ENCODE peak calls at places on chromosome 14, in ten cellular contexts. One of them, this sample, is unnamed.

GRCh38 chr14:105473677-105474477 is 744 bp upstream of the CRIP2 start:
- DNase-seq in right lobe of liver: peak; percentile 88
- DNase-seq in psoas muscle: peak; percentile 86
- DNase-seq in SW 1271: peak; percentile 55
- DNase-seq in NCI-H748 treated with DMSO at 0.1 percent for 48 hours: peak; percentile 71
- DNase-seq in epithelial cell of esophagus: peak; percentile 82
- DNase-seq in astrocyte of the cerebellum: peak; percentile 74
- DNase-seq in foreskin fibroblast: peak; percentile 47
- DNase-seq in stimulated activated CD4-positive, alpha-beta T cell treated with anti-CD3 and anti-CD28 coated beads, Interleukin-1b, Interleukin-23, amount 100 ng/mL, for 24 hours: no peak
- DNase-seq in IMR-90: peak; percentile 78
- DNase-seq in this sample: peak; percentile 81

GRCh38 chr14:86799244-86799647 is 1193.7 kb downstream of the GALC start:
- DNase-seq in right lobe of liver: no peak
- DNase-seq in psoas muscle: no peak
- DNase-seq in SW 1271: peak; percentile 46
- DNase-seq in NCI-H748 treated with DMSO at 0.1 percent for 48 hours: no peak
- DNase-seq in epithelial cell of esophagus: peak; percentile 92
- DNase-seq in astrocyte of the cerebellum: peak; percentile 74
- DNase-seq in foreskin fibroblast: peak; percentile 94
- DNase-seq in stimulated activated CD4-positive, alpha-beta T cell treated with anti-CD3 and anti-CD28 coated beads, Interleukin-1b, Interleukin-23, amount 100 ng/mL, for 24 hours: no peak
- DNase-seq in IMR-90: peak; percentile 98
- DNase-seq in this sample: peak; percentile 27

GRCh38 chr14:104149617-104150141 is 11.3 kb downstream of the KIF26A start:
- DNase-seq in right lobe of liver: peak; percentile 59
- DNase-seq in psoas muscle: peak; percentile 12
- DNase-seq in SW 1271: peak; percentile 16
- DNase-seq in NCI-H748 treated with DMSO at 0.1 percent for 48 hours: no peak
- DNase-seq in epithelial cell of esophagus: no peak
- DNase-seq in astrocyte of the cerebellum: peak; percentile 24
- DNase-seq in foreskin fibroblast: no peak
- DNase-seq in stimulated activated CD4-positive, alpha-beta T cell treated with anti-CD3 and anti-CD28 coated beads, Interleukin-1b, Interleukin-23, amount 100 ng/mL, for 24 hours: no peak
- DNase-seq in IMR-90: no peak
- DNase-seq in this sample: no peak

GRCh38 chr14:31208546-31209424 is 1.2 kb upstream of the HECTD1 start:
- DNase-seq in right lobe of liver: no peak
- DNase-seq in psoas muscle: no peak
- DNase-seq in SW 1271: no peak
- DNase-seq in NCI-H748 treated with DMSO at 0.1 percent for 48 hours: no peak
- DNase-seq in epithelial cell of esophagus: no peak
- DNase-seq in astrocyte of the cerebellum: no peak
- DNase-seq in foreskin fibroblast: no peak
- DNase-seq in stimulated activated CD4-positive, alpha-beta T cell treated with anti-CD3 and anti-CD28 coated beads, Interleukin-1b, Interleukin-23, amount 100 ng/mL, for 24 hours: peak; percentile 28
- DNase-seq in IMR-90: no peak
- DNase-seq in this sample: no peak

GRCh38 chr14:70934084-70934483 is 26.8 kb downstream of the PCNX1 start:
- DNase-seq in right lobe of liver: no peak
- DNase-seq in psoas muscle: no peak
- DNase-seq in SW 1271: no peak
- DNase-seq in NCI-H748 treated with DMSO at 0.1 percent for 48 hours: no peak
- DNase-seq in epithelial cell of esophagus: peak; percentile 49
- DNase-seq in astrocyte of the cerebellum: no peak
- DNase-seq in foreskin fibroblast: peak; percentile 22
- DNase-seq in stimulated activated CD4-positive, alpha-beta T cell treated with anti-CD3 and anti-CD28 coated beads, Interleukin-1b, Interleukin-23, amount 100 ng/mL, for 24 hours: no peak
- DNase-seq in IMR-90: peak; percentile 20
- DNase-seq in this sample: no peak

GRCh38 chr14:80776186-80776585 is 165.4 kb downstream of the CEP128 start:
- DNase-seq in right lobe of liver: no peak
- DNase-seq in psoas muscle: no peak
- DNase-seq in SW 1271: no peak
- DNase-seq in NCI-H748 treated with DMSO at 0.1 percent for 48 hours: no peak
- DNase-seq in epithelial cell of esophagus: no peak
- DNase-seq in astrocyte of the cerebellum: no peak
- DNase-seq in foreskin fibroblast: no peak
- DNase-seq in stimulated activated CD4-positive, alpha-beta T cell treated with anti-CD3 and anti-CD28 coated beads, Interleukin-1b, Interleukin-23, amount 100 ng/mL, for 24 hours: no peak
- DNase-seq in IMR-90: no peak
- DNase-seq in this sample: no peak

GRCh38 chr14:103547941-103548462 is 14.5 kb downstream of the BAG5 start:
- DNase-seq in right lobe of liver: no peak
- DNase-seq in psoas muscle: peak; percentile 14
- DNase-seq in SW 1271: no peak
- DNase-seq in NCI-H748 treated with DMSO at 0.1 percent for 48 hours: no peak
- DNase-seq in epithelial cell of esophagus: no peak
- DNase-seq in astrocyte of the cerebellum: no peak
- DNase-seq in foreskin fibroblast: no peak
- DNase-seq in stimulated activated CD4-positive, alpha-beta T cell treated with anti-CD3 and anti-CD28 coated beads, Interleukin-1b, Interleukin-23, amount 100 ng/mL, for 24 hours: no peak
- DNase-seq in IMR-90: no peak
- DNase-seq in this sample: no peak

GRCh38 chr14:35339761-35340406 is 47.7 kb downstream of the PSMA6 start:
- DNase-seq in right lobe of liver: no peak
- DNase-seq in psoas muscle: no peak
- DNase-seq in SW 1271: no peak
- DNase-seq in NCI-H748 treated with DMSO at 0.1 percent for 48 hours: no peak
- DNase-seq in epithelial cell of esophagus: no peak
- DNase-seq in astrocyte of the cerebellum: no peak
- DNase-seq in foreskin fibroblast: no peak
- DNase-seq in stimulated activated CD4-positive, alpha-beta T cell treated with anti-CD3 and anti-CD28 coated beads, Interleukin-1b, Interleukin-23, amount 100 ng/mL, for 24 hours: no peak
- DNase-seq in IMR-90: no peak
- DNase-seq in this sample: no peak

GRCh38 chr14:52351191-52351560 is 37.1 kb downstream of the PTGER2 start:
- DNase-seq in right lobe of liver: no peak
- DNase-seq in psoas muscle: no peak
- DNase-seq in SW 1271: no peak
- DNase-seq in NCI-H748 treated with DMSO at 0.1 percent for 48 hours: no peak
- DNase-seq in epithelial cell of esophagus: no peak
- DNase-seq in astrocyte of the cerebellum: no peak
- DNase-seq in foreskin fibroblast: no peak
- DNase-seq in stimulated activated CD4-positive, alpha-beta T cell treated with anti-CD3 and anti-CD28 coated beads, Interleukin-1b, Interleukin-23, amount 100 ng/mL, for 24 hours: no peak
- DNase-seq in IMR-90: peak; percentile 57
- DNase-seq in this sample: no peak

GRCh38 chr14:58540693-58541092 is 97.1 kb upstream of the DACT1 start:
- DNase-seq in right lobe of liver: no peak
- DNase-seq in psoas muscle: no peak
- DNase-seq in SW 1271: no peak
- DNase-seq in NCI-H748 treated with DMSO at 0.1 percent for 48 hours: no peak
- DNase-seq in epithelial cell of esophagus: no peak
- DNase-seq in astrocyte of the cerebellum: no peak
- DNase-seq in foreskin fibroblast: no peak
- DNase-seq in stimulated activated CD4-positive, alpha-beta T cell treated with anti-CD3 and anti-CD28 coated beads, Interleukin-1b, Interleukin-23, amount 100 ng/mL, for 24 hours: no peak
- DNase-seq in IMR-90: peak; percentile 64
- DNase-seq in this sample: no peak

GRCh38 chr14:52391866-52392600 is 77.9 kb downstream of the PTGER2 start:
- DNase-seq in right lobe of liver: no peak
- DNase-seq in psoas muscle: no peak
- DNase-seq in SW 1271: no peak
- DNase-seq in NCI-H748 treated with DMSO at 0.1 percent for 48 hours: no peak
- DNase-seq in epithelial cell of esophagus: no peak
- DNase-seq in astrocyte of the cerebellum: peak; percentile 75
- DNase-seq in foreskin fibroblast: peak; percentile 85
- DNase-seq in stimulated activated CD4-positive, alpha-beta T cell treated with anti-CD3 and anti-CD28 coated beads, Interleukin-1b, Interleukin-23, amount 100 ng/mL, for 24 hours: no peak
- DNase-seq in IMR-90: peak; percentile 48
- DNase-seq in this sample: no peak

GRCh38 chr14:104665663-104666522 is 23.5 kb upstream of the INF2 start:
- DNase-seq in right lobe of liver: peak; percentile 61
- DNase-seq in psoas muscle: no peak
- DNase-seq in SW 1271: no peak
- DNase-seq in NCI-H748 treated with DMSO at 0.1 percent for 48 hours: no peak
- DNase-seq in epithelial cell of esophagus: peak; percentile 36
- DNase-seq in astrocyte of the cerebellum: no peak
- DNase-seq in foreskin fibroblast: no peak
- DNase-seq in stimulated activated CD4-positive, alpha-beta T cell treated with anti-CD3 and anti-CD28 coated beads, Interleukin-1b, Interleukin-23, amount 100 ng/mL, for 24 hours: no peak
- DNase-seq in IMR-90: no peak
- DNase-seq in this sample: no peak

GRCh38 chr14:50828738-50829471 is 2.1 kb downstream of the NIN start:
- DNase-seq in right lobe of liver: no peak
- DNase-seq in psoas muscle: no peak
- DNase-seq in SW 1271: no peak
- DNase-seq in NCI-H748 treated with DMSO at 0.1 percent for 48 hours: no peak
- DNase-seq in epithelial cell of esophagus: no peak
- DNase-seq in astrocyte of the cerebellum: no peak
- DNase-seq in foreskin fibroblast: no peak
- DNase-seq in stimulated activated CD4-positive, alpha-beta T cell treated with anti-CD3 and anti-CD28 coated beads, Interleukin-1b, Interleukin-23, amount 100 ng/mL, for 24 hours: no peak
- DNase-seq in IMR-90: no peak
- DNase-seq in this sample: no peak

GRCh38 chr14:71355324-71356201 is 448.3 kb downstream of the PCNX1 start:
- DNase-seq in right lobe of liver: no peak
- DNase-seq in psoas muscle: no peak
- DNase-seq in SW 1271: no peak
- DNase-seq in NCI-H748 treated with DMSO at 0.1 percent for 48 hours: no peak
- DNase-seq in epithelial cell of esophagus: peak; percentile 62
- DNase-seq in astrocyte of the cerebellum: no peak
- DNase-seq in foreskin fibroblast: no peak
- DNase-seq in stimulated activated CD4-positive, alpha-beta T cell treated with anti-CD3 and anti-CD28 coated beads, Interleukin-1b, Interleukin-23, amount 100 ng/mL, for 24 hours: no peak
- DNase-seq in IMR-90: peak; percentile 68
- DNase-seq in this sample: peak; percentile 43

GRCh38 chr14:59278111-59278510 is 89.6 kb downstream of the DAAM1 start:
- DNase-seq in right lobe of liver: no peak
- DNase-seq in psoas muscle: no peak
- DNase-seq in SW 1271: peak; percentile 90
- DNase-seq in NCI-H748 treated with DMSO at 0.1 percent for 48 hours: no peak
- DNase-seq in epithelial cell of esophagus: peak; percentile 91
- DNase-seq in astrocyte of the cerebellum: peak; percentile 69
- DNase-seq in foreskin fibroblast: peak; percentile 87
- DNase-seq in stimulated activated CD4-positive, alpha-beta T cell treated with anti-CD3 and anti-CD28 coated beads, Interleukin-1b, Interleukin-23, amount 100 ng/mL, for 24 hours: no peak
- DNase-seq in IMR-90: peak; percentile 94
- DNase-seq in this sample: peak; percentile 93

GRCh38 chr14:49553892-49554291 is 32.3 kb downstream of the RPS29 start:
- DNase-seq in right lobe of liver: no peak
- DNase-seq in psoas muscle: no peak
- DNase-seq in SW 1271: no peak
- DNase-seq in NCI-H748 treated with DMSO at 0.1 percent for 48 hours: peak; percentile 88
- DNase-seq in epithelial cell of esophagus: no peak
- DNase-seq in astrocyte of the cerebellum: no peak
- DNase-seq in foreskin fibroblast: no peak
- DNase-seq in stimulated activated CD4-positive, alpha-beta T cell treated with anti-CD3 and anti-CD28 coated beads, Interleukin-1b, Interleukin-23, amount 100 ng/mL, for 24 hours: no peak
- DNase-seq in IMR-90: no peak
- DNase-seq in this sample: no peak

GRCh38 chr14:81103443-81103842 is 117.3 kb downstream of the GTF2A1 start:
- DNase-seq in right lobe of liver: no peak
- DNase-seq in psoas muscle: no peak
- DNase-seq in SW 1271: no peak
- DNase-seq in NCI-H748 treated with DMSO at 0.1 percent for 48 hours: no peak
- DNase-seq in epithelial cell of esophagus: no peak
- DNase-seq in astrocyte of the cerebellum: no peak
- DNase-seq in foreskin fibroblast: no peak
- DNase-seq in stimulated activated CD4-positive, alpha-beta T cell treated with anti-CD3 and anti-CD28 coated beads, Interleukin-1b, Interleukin-23, amount 100 ng/mL, for 24 hours: no peak
- DNase-seq in IMR-90: no peak
- DNase-seq in this sample: no peak